ENCODE peak calls at places on chromosomes 13 and 19, in seven cellular contexts. N is HFF-Myc; Y is thoracic aorta; C is posterior vena cava; K is CD4-positive, alpha-beta T cell; V is frontal cortex; H is stimulated activated CD4-positive, alpha-beta T cell treated with anti-CD3 and anti-CD28 coated beads, Interleukin-12 subunit alpha, Interleukin-12 subunit beta, amount 100 ng/mL, for 24 hours. I is an unnamed sample.
A peak's percentile ranks its signal among the peaks of the same experiment; 100 is the strongest.

GRCh38 chr19:29191005-29191404 is 21.9 kb downstream of the UQCRFS1 start:
- DNase-seq in V (no peak), H (no peak), K (no peak), N (no peak), Y (no peak), C (no peak), I (no peak)

GRCh38 chr19:56111601-56112312 is 9.3 kb downstream of the ZNF787 start:
- DNase-seq in C (no peak), K (peak; percentile 40), H (no peak), Y (no peak), N (no peak), V (peak; percentile 61), I (peak; percentile 67)

GRCh38 chr19:6737873-6738725 is 719 bp upstream of the GPR108 start:
- DNase-seq in H (no peak), Y (peak; percentile 98), C (peak; percentile 96), N (no peak), K (peak; percentile 67), V (peak; percentile 65), I (peak; percentile 86)

GRCh38 chr19:33638167-33639033 is 16.6 kb downstream of the CHST8 start:
- DNase-seq in N (no peak), Y (no peak), K (no peak), V (no peak), C (peak; percentile 34), H (no peak), I (no peak)

GRCh38 chr13:51869921-51870320 is 8.2 kb downstream of the CCDC70 start:
- DNase-seq in K (no peak), H (no peak), V (no peak), Y (no peak), N (no peak), C (no peak), I (no peak)

GRCh38 chr13:95623141-95623540 is 21.4 kb downstream of the DZIP1 start:
- DNase-seq in Y (no peak), C (no peak), K (no peak), H (no peak), N (no peak), V (no peak), I (no peak)

GRCh38 chr13:40786568-40786996 is 2.8 kb upstream of the SLC25A15 start:
- DNase-seq in Y (no peak), C (no peak), H (no peak), K (no peak), N (no peak), V (no peak), I (no peak)

GRCh38 chr13:113624235-113624587 is 33.8 kb downstream of the ATP4B start:
- DNase-seq in K (no peak), V (no peak), H (no peak), Y (no peak), C (no peak), N (no peak), I (no peak)

GRCh38 chr19:15265849-15266248 is 33.6 kb upstream of the EPHX3 start:
- DNase-seq in V (peak; percentile 91), Y (peak; percentile 73), C (peak; percentile 96), N (peak; percentile 85), H (no peak), K (no peak), I (peak; percentile 85)

GRCh38 chr19:38734426-38735256 is 9.6 kb downstream of the CAPN12 start:
- DNase-seq in N (no peak), H (no peak), K (no peak), V (no peak), C (peak; percentile 81), Y (no peak), I (no peak)

I was measured in head of caudate nucleus.